ENCODE peak calls at places on chromosomes 13 and 19, in five cellular contexts. One of them, this sample, is unnamed.

GRCh38 chr19:16514383-16515019 is 18.3 kb downstream of the C19orf44 start:
- DNase-seq in CD4-positive, alpha-beta memory T cell: no peak
- DNase-seq in NCI-H1048: no peak
- DNase-seq in mucosa of gallbladder: no peak
- DNase-seq in mucosa of descending colon: no peak
- DNase-seq in this sample: no peak

GRCh38 chr13:113548778-113549621 is 35.6 kb upstream of the TFDP1 start:
- DNase-seq in CD4-positive, alpha-beta memory T cell: no peak
- DNase-seq in mucosa of gallbladder: no peak
- DNase-seq in NCI-H1048: no peak
- DNase-seq in mucosa of descending colon: no peak
- DNase-seq in this sample: peak; percentile 34

GRCh38 chr19:21398851-21399250 is 1.9 kb downstream of the ZNF493 start:
- DNase-seq in CD4-positive, alpha-beta memory T cell: no peak
- DNase-seq in NCI-H1048: no peak
- DNase-seq in mucosa of gallbladder: no peak
- DNase-seq in mucosa of descending colon: no peak
- DNase-seq in this sample: no peak

GRCh38 chr13:26440111-26440510 is 117.4 kb upstream of the WASF3 start:
- DNase-seq in NCI-H1048: no peak
- DNase-seq in mucosa of descending colon: no peak
- DNase-seq in mucosa of gallbladder: no peak
- DNase-seq in CD4-positive, alpha-beta memory T cell: no peak
- DNase-seq in this sample: no peak

GRCh38 chr19:980133-980998 is 3.8 kb upstream of the WDR18 start:
- DNase-seq in CD4-positive, alpha-beta memory T cell: peak; percentile 29
- DNase-seq in NCI-H1048: no peak
- DNase-seq in mucosa of gallbladder: peak; percentile 40
- DNase-seq in mucosa of descending colon: no peak
- DNase-seq in this sample: no peak

GRCh38 chr13:27043013-27043412 is 128.6 kb downstream of the USP12 start:
- DNase-seq in CD4-positive, alpha-beta memory T cell: no peak
- DNase-seq in mucosa of gallbladder: no peak
- DNase-seq in mucosa of descending colon: peak; percentile 33
- DNase-seq in NCI-H1048: peak; percentile 77
- DNase-seq in this sample: no peak

GRCh38 chr13:62879071-62879470 is 1463.4 kb upstream of the PCDH20 start:
- DNase-seq in mucosa of gallbladder: no peak
- DNase-seq in NCI-H1048: no peak
- DNase-seq in mucosa of descending colon: no peak
- DNase-seq in CD4-positive, alpha-beta memory T cell: no peak
- DNase-seq in this sample: no peak

GRCh38 chr19:1851581-1852293 is 3.5 kb upstream of the REXO1 start:
- DNase-seq in CD4-positive, alpha-beta memory T cell: peak; percentile 69
- DNase-seq in mucosa of gallbladder: no peak
- DNase-seq in mucosa of descending colon: no peak
- DNase-seq in NCI-H1048: no peak
- DNase-seq in this sample: no peak

GRCh38 chr19:46056536-46056935 is 15.7 kb upstream of the IGFL4 start:
- DNase-seq in NCI-H1048: no peak
- DNase-seq in mucosa of descending colon: no peak
- DNase-seq in CD4-positive, alpha-beta memory T cell: no peak
- DNase-seq in mucosa of gallbladder: no peak
- DNase-seq in this sample: no peak

GRCh38 chr19:16878181-16878965 is 10.4 kb upstream of the F2RL3 start:
- DNase-seq in mucosa of gallbladder: no peak
- DNase-seq in mucosa of descending colon: no peak
- DNase-seq in CD4-positive, alpha-beta memory T cell: no peak
- DNase-seq in NCI-H1048: no peak
- DNase-seq in this sample: no peak

GRCh38 chr13:91195789-91196188 is 151.7 kb upstream of the MIR17HG start:
- DNase-seq in mucosa of descending colon: no peak
- DNase-seq in CD4-positive, alpha-beta memory T cell: no peak
- DNase-seq in NCI-H1048: no peak
- DNase-seq in mucosa of gallbladder: no peak
- DNase-seq in this sample: no peak

GRCh38 chr13:41552031-41552430 is 94.7 kb downstream of the RGCC start:
- DNase-seq in mucosa of gallbladder: no peak
- DNase-seq in CD4-positive, alpha-beta memory T cell: no peak
- DNase-seq in NCI-H1048: no peak
- DNase-seq in mucosa of descending colon: no peak
- DNase-seq in this sample: no peak

GRCh38 chr19:32498641-32499200 is 82.3 kb upstream of the PDCD5 start:
- DNase-seq in mucosa of descending colon: no peak
- DNase-seq in CD4-positive, alpha-beta memory T cell: no peak
- DNase-seq in mucosa of gallbladder: no peak
- DNase-seq in NCI-H1048: no peak
- DNase-seq in this sample: no peak

GRCh38 chr19:35908977-35909683 is 1.0 kb upstream of the TYROBP start:
- DNase-seq in mucosa of descending colon: peak; percentile 60
- DNase-seq in NCI-H1048: no peak
- DNase-seq in mucosa of gallbladder: peak; percentile 78
- DNase-seq in CD4-positive, alpha-beta memory T cell: no peak
- DNase-seq in this sample: peak; percentile 71

GRCh38 chr19:1259206-1259872 is 9.8 kb upstream of the CIRBP start:
- DNase-seq in NCI-H1048: no peak
- DNase-seq in mucosa of gallbladder: no peak
- DNase-seq in mucosa of descending colon: peak; percentile 87
- DNase-seq in CD4-positive, alpha-beta memory T cell: peak; percentile 86
- DNase-seq in this sample: no peak

GRCh38 chr13:39350461-39350881 is 252.5 kb downstream of the LHFPL6 start:
- DNase-seq in CD4-positive, alpha-beta memory T cell: no peak
- DNase-seq in NCI-H1048: no peak
- DNase-seq in mucosa of gallbladder: no peak
- DNase-seq in mucosa of descending colon: no peak
- DNase-seq in this sample: no peak

GRCh38 chr19:51138549-51138979 is 3.5 kb upstream of the SIGLEC7 start:
- DNase-seq in CD4-positive, alpha-beta memory T cell: no peak
- DNase-seq in mucosa of gallbladder: no peak
- DNase-seq in mucosa of descending colon: no peak
- DNase-seq in NCI-H1048: no peak
- DNase-seq in this sample: no peak

GRCh38 chr19:19485161-19485997 is 30.0 kb downstream of the TSSK6 start:
- DNase-seq in CD4-positive, alpha-beta memory T cell: no peak
- DNase-seq in mucosa of gallbladder: no peak
- DNase-seq in NCI-H1048: no peak
- DNase-seq in mucosa of descending colon: no peak
- DNase-seq in this sample: no peak

GRCh38 chr19:13060233-13060963 is 42.3 kb downstream of the LYL1 start:
- DNase-seq in mucosa of descending colon: no peak
- DNase-seq in CD4-positive, alpha-beta memory T cell: no peak
- DNase-seq in NCI-H1048: no peak
- DNase-seq in mucosa of gallbladder: no peak
- DNase-seq in this sample: peak; percentile 71